ENCODE peak calls at places on chromosomes 12 and 14, in six cellular contexts. O is IMR-90, W is H9, E is neuronal stem cell, N is mesenchymal stem cell, U is H1. M is an unnamed sample.

GRCh38 chr12:7716391-7716790 is 5.2 kb downstream of the DPPA3 start:
- DNase-seq in O (no peak), W (no peak), E (no peak), N (no peak), U (no peak), M (peak; percentile 87)

GRCh38 chr12:81209001-81209400 is 131.1 kb downstream of the ACSS3 start:
- DNase-seq in O (peak; percentile 8), W (no peak), E (no peak), N (peak; percentile 6), U (no peak), M (no peak)

GRCh38 chr14:27553820-27554219 is 956.0 kb upstream of the NOVA1 start:
- DNase-seq in O (no peak), W (no peak), E (no peak), N (no peak), U (no peak), M (no peak)

GRCh38 chr12:16008442-16008841 is 97.3 kb downstream of the DERA start:
- DNase-seq in O (peak; percentile 4), W (no peak), E (no peak), N (peak; percentile 15), U (no peak), M (no peak)

GRCh38 chr12:90970471-90970870 is 15.5 kb upstream of the CCER1 start:
- DNase-seq in O (peak; percentile 12), W (no peak), E (no peak), N (no peak), U (no peak), M (no peak)

GRCh38 chr12:92079054-92079385 is 66.6 kb downstream of the BTG1 start:
- DNase-seq in O (no peak), W (no peak), E (no peak), N (no peak), U (no peak), M (no peak)

GRCh38 chr14:77139540-77140342 is 1.9 kb downstream of the ZDHHC22 start:
- DNase-seq in O (no peak), W (peak; percentile 91), E (peak; percentile 60), N (peak; percentile 29), U (peak; percentile 93), M (peak; percentile 50)

GRCh38 chr12:12983420-12984035 is 16.5 kb downstream of the HEBP1 start:
- DNase-seq in O (peak; percentile 69), W (no peak), E (no peak), N (peak; percentile 73), U (no peak), M (peak; percentile 78)

GRCh38 chr14:68458840-68459469 is 333.9 kb downstream of the ZFP36L1 start:
- DNase-seq in O (peak; percentile 87), W (peak; percentile 48), E (no peak), N (peak; percentile 90), U (no peak), M (peak; percentile 87)

GRCh38 chr12:99935608-99936007 is 49.1 kb downstream of the ANKS1B start:
- DNase-seq in O (no peak), W (no peak), E (no peak), N (no peak), U (no peak), M (no peak)

GRCh38 chr12:78929075-78929418 is 64.5 kb downstream of the SYT1 start:
- DNase-seq in O (no peak), W (no peak), E (no peak), N (no peak), U (no peak), M (peak; percentile 56)

GRCh38 chr14:105146976-105147700 is 21.4 kb downstream of the JAG2 start:
- DNase-seq in O (no peak), W (peak; percentile 17), E (no peak), N (no peak), U (peak; percentile 41), M (no peak)

GRCh38 chr14:100729982-100730381 is 3.3 kb downstream of the DLK1 start:
- DNase-seq in O (peak; percentile 15), W (no peak), E (no peak), N (no peak), U (no peak), M (no peak)

GRCh38 chr14:100165825-100166520 is 6.5 kb upstream of the DEGS2 start:
- DNase-seq in O (no peak), W (no peak), E (no peak), N (no peak), U (no peak), M (no peak)

GRCh38 chr14:34610101-34610500 is 19.8 kb downstream of the SNX6 start:
- DNase-seq in O (no peak), W (no peak), E (no peak), N (no peak), U (no peak), M (no peak)

GRCh38 chr14:101246894-101247853 is 314.1 kb upstream of the DIO3 start:
- DNase-seq in O (no peak), W (no peak), E (no peak), N (no peak), U (peak; percentile 23), M (no peak)

GRCh38 chr14:102210421-102211042 is 70.8 kb downstream of the WDR20 start:
- DNase-seq in O (no peak), W (no peak), E (no peak), N (no peak), U (no peak), M (no peak)

GRCh38 chr14:73745571-73746539 is 31.7 kb upstream of the PNMA1 start:
- DNase-seq in O (no peak), W (no peak), E (no peak), N (no peak), U (no peak), M (no peak)

GRCh38 chr14:102626530-102626929 is 34.1 kb downstream of the RCOR1 start:
- DNase-seq in O (no peak), W (no peak), E (no peak), N (no peak), U (no peak), M (no peak)

GRCh38 chr12:130818381-130819247 is 20.4 kb downstream of the STX2 start:
- DNase-seq in O (no peak), W (peak; percentile 95), E (peak; percentile 65), N (peak; percentile 41), U (peak; percentile 97), M (peak; percentile 79)

GRCh38 chr12:6722863-6723262 is 983 bp upstream of the COPS7A start:
- DNase-seq in O (no peak), W (no peak), E (no peak), N (no peak), U (no peak), M (no peak)

GRCh38 chr14:68643673-68644072 is 149.2 kb downstream of the ZFP36L1 start:
- DNase-seq in O (no peak), W (peak; percentile 30), E (no peak), N (no peak), U (no peak), M (no peak)

GRCh38 chr12:114241973-114242434 is 163.9 kb downstream of the TBX5 start:
- DNase-seq in O (no peak), W (peak; percentile 50), E (no peak), N (no peak), U (no peak), M (no peak)

GRCh38 chr12:42798811-42799438 is 209.4 kb upstream of the PRICKLE1 start:
- DNase-seq in O (peak; percentile 76), W (no peak), E (no peak), N (no peak), U (no peak), M (no peak)
- H2AK5ac ChIP-seq in O (no peak overlapping the region), W (no peak overlapping the region), E (no peak overlapping the region), N (peak overlapping the region; percentile 62), U (no peak overlapping the region), M (no peak overlapping the region)

GRCh38 chr12:112752298-112752697 is 39.2 kb upstream of the RPH3A start:
- DNase-seq in O (no peak), W (no peak), E (no peak), N (no peak), U (no peak), M (no peak)

GRCh38 chr12:112749081-112749480 is 42.5 kb upstream of the RPH3A start:
- DNase-seq in O (no peak), W (no peak), E (no peak), N (no peak), U (no peak), M (no peak)

GRCh38 chr12:112750971-112751370 is 40.6 kb upstream of the RPH3A start:
- DNase-seq in O (peak; percentile 8), W (no peak), E (no peak), N (no peak), U (no peak), M (no peak)

GRCh38 chr12:112755507-112755906 is 36.0 kb upstream of the RPH3A start:
- DNase-seq in O (no peak), W (no peak), E (no peak), N (no peak), U (no peak), M (no peak)

GRCh38 chr12:112751844-112752243 is 39.7 kb upstream of the RPH3A start:
- DNase-seq in O (no peak), W (no peak), E (no peak), N (no peak), U (no peak), M (no peak)
- H4K91ac ChIP-seq in O (no peak overlapping the region), W (no peak overlapping the region), E (no peak overlapping the region), N (no peak overlapping the region), U (no peak overlapping the region), M (no peak overlapping the region)

DNA sequence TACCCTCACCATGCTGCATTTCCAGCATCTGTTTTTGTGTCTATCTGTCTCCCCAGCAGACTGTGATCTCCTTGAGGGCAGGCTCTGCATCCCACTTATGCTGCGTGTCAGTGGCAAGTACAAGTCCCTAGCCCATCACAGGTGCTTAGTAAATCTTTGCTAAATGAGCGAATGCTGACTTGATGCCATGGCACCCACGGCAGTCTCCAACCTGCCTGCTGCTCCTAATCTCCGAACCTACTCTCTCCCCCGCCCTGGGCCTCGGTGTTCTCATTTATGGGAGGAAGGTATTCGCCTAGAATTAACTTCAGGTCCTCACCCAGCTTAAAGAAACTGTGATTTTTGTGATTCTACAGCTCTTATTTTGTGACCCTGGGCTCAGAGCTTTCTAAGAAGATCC is 109.9 kb downstream of the PRMT8 start:
- DNase-seq in O (no peak), W (no peak), E (no peak), N (no peak), U (no peak), M (no peak)
- H2AK5ac ChIP-seq in O (no peak overlapping the region), W (no peak overlapping the region), E (no peak overlapping the region), N (no peak overlapping the region), U (no peak overlapping the region), M (no peak overlapping the region)

GRCh38 chr14:22537436-22538310 is 51.4 kb downstream of the DAD1 start:
- DNase-seq in O (no peak), W (no peak), E (no peak), N (no peak), U (no peak), M (no peak)

GRCh38 chr14:22538671-22539228 is 50.3 kb downstream of the DAD1 start:
- DNase-seq in O (no peak), W (no peak), E (no peak), N (no peak), U (no peak), M (no peak)

GRCh38 chr14:22535916-22536315 is 53.1 kb downstream of the DAD1 start:
- DNase-seq in O (no peak), W (no peak), E (no peak), N (no peak), U (no peak), M (no peak)

GRCh38 chr14:22535126-22535525 is 53.9 kb downstream of the DAD1 start:
- DNase-seq in O (no peak), W (no peak), E (no peak), N (no peak), U (no peak), M (no peak)

DNA sequence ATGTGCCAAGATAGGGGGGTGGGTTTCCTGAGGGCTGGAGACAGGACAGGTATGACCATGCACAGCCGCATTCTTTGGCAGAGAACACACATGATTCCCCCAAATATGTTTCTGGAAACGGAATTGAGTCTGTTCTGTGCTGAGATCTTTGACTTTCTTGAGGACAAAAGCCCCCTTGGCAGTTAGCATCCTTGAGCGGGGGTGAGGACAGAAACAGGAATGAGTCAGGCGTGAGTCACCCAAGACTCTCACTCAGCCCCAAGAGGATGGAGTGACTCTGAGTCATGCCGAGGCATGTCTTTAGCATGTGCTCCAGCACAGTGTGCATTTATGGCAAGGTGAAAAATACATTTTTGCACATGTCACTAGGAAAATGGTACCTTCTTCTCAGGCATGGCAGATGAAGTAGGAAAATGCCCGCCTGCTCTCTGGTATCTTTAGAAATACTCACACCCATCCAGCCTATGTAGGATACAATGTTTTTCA is 52.1 kb downstream of the DAD1 start:
- DNase-seq in O (peak; percentile 98), W (no peak), E (no peak), N (peak; percentile 97), U (no peak), M (peak; percentile 79)
- H4K91ac ChIP-seq in O (peak overlapping the region; percentile 92), W (no peak overlapping the region), E (no peak overlapping the region), N (no peak overlapping the region), U (no peak overlapping the region), M (peak overlapping the region; percentile 39)